ENCODE peak calls at places on chromosomes 4 and X, in nine cellular contexts. L is iPS DF 6.9; E is prostate gland; Q is CD8-positive, alpha-beta memory T cell; K is lung; J is hepatocyte; P is colonic mucosa; Z is Karpas-422; F is CD4-positive, alpha-beta T cell. H is an unnamed sample.

GRCh38 chr4:72496119-72496518 is 72.9 kb downstream of the ADAMTS3 start:
- DNase-seq in L (no peak), J (no peak), Q (no peak), K (no peak), E (no peak), Z (no peak), P (no peak), F (no peak), H (no peak)

GRCh38 chrX:123814343-123814742 is 45.5 kb upstream of the XIAP start:
- DNase-seq in K (no peak), E (no peak), L (no peak), Q (no peak), Z (no peak), J (no peak), P (no peak), F (no peak), H (no peak)

GRCh38 chr4:2451821-2452785 is 16.8 kb upstream of the RNF4 start:
- DNase-seq in J (no peak), K (no peak), Z (no peak), F (no peak), E (no peak), Q (no peak), L (no peak), P (no peak), H (no peak)

GRCh38 chr4:32140636-32141035 is 1420.5 kb downstream of the PCDH7 start:
- DNase-seq in P (no peak), Q (no peak), J (peak), K (no peak), L (no peak), F (no peak), E (no peak), Z (no peak), H (no peak)

GRCh38 chr4:138893991-138894390 is 121.6 kb upstream of the NOCT start:
- DNase-seq in E (no peak), L (no peak), Q (no peak), J (no peak), K (no peak), P (no peak), Z (no peak), F (no peak), H (no peak)

GRCh38 chr4:93072292-93072691 is 756.3 kb upstream of the ATOH1 start:
- DNase-seq in Z (no peak), K (no peak), Q (no peak), L (no peak), E (no peak), J (no peak), F (no peak), P (no peak), H (no peak)

GRCh38 chr4:70637239-70637920 is 8.8 kb downstream of the ENAM start:
- DNase-seq in L (no peak), E (no peak), J (peak), Z (no peak), F (no peak), Q (no peak), K (no peak), P (no peak), H (no peak)

GRCh38 chr4:1981251-1982055 is 27.3 kb downstream of the NELFA start:
- DNase-seq in E (no peak), J (no peak), Z (no peak), L (no peak), K (no peak), P (peak), Q (no peak), F (no peak), H (no peak)

GRCh38 chrX:105210258-105210657 is 10.2 kb downstream of the TEX13A start:
- DNase-seq in Z (no peak), F (no peak), Q (no peak), P (no peak), L (no peak), E (no peak), J (no peak), K (no peak), H (no peak)

GRCh38 chrX:101057095-101057714 is 5.3 kb upstream of the TRMT2B start:
- DNase-seq in L (no peak), E (no peak), F (no peak), P (no peak), K (no peak), Q (no peak), Z (peak), J (no peak), H (no peak)

GRCh38 chr4:16065066-16065465 is 18.8 kb downstream of the PROM1 start:
- DNase-seq in F (no peak), K (no peak), J (no peak), Z (no peak), L (no peak), E (no peak), P (no peak), Q (no peak), H (no peak)

GRCh38 chr4:36088542-36088941 is 155.8 kb downstream of the ARAP2 start:
- DNase-seq in Z (no peak), P (no peak), F (no peak), K (no peak), Q (no peak), L (no peak), J (no peak), E (peak), H (no peak)

GRCh38 chrX:154313147-154313546 is 17.6 kb downstream of the TKTL1 start:
- DNase-seq in Q (no peak), F (no peak), J (no peak), Z (no peak), K (no peak), E (no peak), P (no peak), L (no peak), H (no peak)

GRCh38 chrX:17291141-17291900 is 83.7 kb upstream of the NHS start:
- DNase-seq in F (no peak), Q (no peak), J (no peak), P (no peak), E (peak), Z (no peak), L (no peak), K (no peak), H (no peak)

GRCh38 chr4:166042510-166043055 is 169.5 kb downstream of the TLL1 start:
- DNase-seq in P (no peak), J (no peak), E (peak), L (no peak), F (no peak), Z (no peak), K (no peak), Q (no peak), H (no peak)

GRCh38 chr4:108141213-108142045 is 27.3 kb downstream of the LEF1 start:
- DNase-seq in L (no peak), J (no peak), E (no peak), P (no peak), Z (no peak), Q (no peak), F (no peak), K (no peak), H (no peak)

GRCh38 chr4:74311696-74312313 is 3.5 kb downstream of the EPGN start:
- DNase-seq in K (no peak), F (no peak), L (peak), P (peak), E (peak), Z (peak), Q (no peak), J (peak), H (no peak)

GRCh38 chr4:92303621-92304027 is at the start of gene GRID2:
- DNase-seq in F (no peak), K (no peak), L (no peak), P (no peak), E (no peak), J (peak), Q (no peak), Z (no peak), H (peak)

GRCh38 chr4:188495169-188495568 is 355.9 kb downstream of the TRIML1 start:
- DNase-seq in E (no peak), K (no peak), F (no peak), L (no peak), Z (no peak), Q (no peak), J (no peak), P (no peak), H (no peak)

GRCh38 chr4:94626942-94627341 is 130.8 kb upstream of the BMPR1B start:
- DNase-seq in P (no peak), E (no peak), F (no peak), Z (no peak), J (no peak), Q (no peak), K (no peak), L (no peak), H (no peak)

GRCh38 chr4:77451530-77451929 is 154.1 kb upstream of the CXCL13 start:
- DNase-seq in F (no peak), Z (no peak), P (no peak), E (no peak), K (no peak), J (no peak), L (no peak), Q (no peak), H (no peak)

GRCh38 chrX:46920235-46920634 is 8.0 kb downstream of the JADE3 start:
- DNase-seq in K (no peak), Q (no peak), F (no peak), L (no peak), J (no peak), E (no peak), Z (no peak), P (no peak), H (no peak)

GRCh38 chr4:10006604-10007435 is 14.5 kb downstream of the SLC2A9 start:
- DNase-seq in K (peak), J (peak), L (no peak), Z (no peak), E (peak), Q (no peak), P (peak), F (no peak), H (no peak)

GRCh38 chr4:145709843-145710242 is 29.9 kb downstream of the C4orf51 start:
- DNase-seq in K (no peak), Z (no peak), Q (no peak), E (no peak), J (no peak), P (no peak), L (no peak), F (no peak), H (no peak)

GRCh38 chr4:61373901-61374611 is 173.9 kb downstream of the ADGRL3 start:
- DNase-seq in E (no peak), Q (no peak), L (no peak), F (no peak), J (no peak), Z (no peak), K (no peak), P (no peak), H (no peak)

GRCh38 chrX:44872319-44872816 is 620 bp upstream of the KDM6A start:
- DNase-seq in J (peak), Z (peak), E (peak), P (peak), F (peak), K (peak), Q (no peak), L (no peak), H (no peak)

GRCh38 chr4:99180367-99181169 is 36.5 kb upstream of the ADH4 start:
- DNase-seq in P (no peak), Q (no peak), F (no peak), E (no peak), J (peak), L (no peak), K (no peak), Z (no peak), H (no peak)

GRCh38 chrX:71098302-71098701 is 2.7 kb downstream of the FOXO4 start:
- DNase-seq in P (peak), F (peak), Q (peak), K (peak), L (no peak), E (peak), Z (peak), J (peak), H (peak)
- H3K27ac ChIP-seq in P (no peak), F (no peak), Q (no peak), K (no peak), L (no peak), E (peak), Z (no peak), J (no peak), H (no peak)

DNA sequence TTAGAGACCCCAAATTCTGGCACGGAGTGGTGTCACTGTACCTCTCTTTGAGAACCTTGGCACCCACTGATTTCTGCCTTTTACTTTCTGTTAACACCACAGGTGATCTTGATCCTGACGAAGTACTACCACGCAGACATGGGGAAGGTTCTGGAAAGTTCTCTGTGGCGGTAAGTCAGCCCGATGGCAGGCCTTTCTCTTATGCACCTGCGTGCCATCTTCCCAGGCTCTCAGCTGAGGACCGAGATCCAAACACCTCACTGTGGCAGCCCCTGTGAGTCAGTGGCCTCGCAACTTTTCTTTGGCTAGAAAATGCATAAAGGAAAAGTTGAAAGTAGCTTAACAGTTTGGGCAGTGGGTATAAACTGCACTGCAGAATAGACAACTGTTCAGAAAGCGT is 38.5 kb downstream of the PSAPL1 start:
- DNase-seq in Z (no peak), K (no peak), L (no peak), E (no peak), P (no peak), F (no peak), J (no peak), Q (no peak), H (no peak)
- H3K27ac ChIP-seq in Z (no peak), K (no peak), L (no peak), E (no peak), P (no peak), F (no peak), J (no peak), Q (no peak), H (no peak)

DNA sequence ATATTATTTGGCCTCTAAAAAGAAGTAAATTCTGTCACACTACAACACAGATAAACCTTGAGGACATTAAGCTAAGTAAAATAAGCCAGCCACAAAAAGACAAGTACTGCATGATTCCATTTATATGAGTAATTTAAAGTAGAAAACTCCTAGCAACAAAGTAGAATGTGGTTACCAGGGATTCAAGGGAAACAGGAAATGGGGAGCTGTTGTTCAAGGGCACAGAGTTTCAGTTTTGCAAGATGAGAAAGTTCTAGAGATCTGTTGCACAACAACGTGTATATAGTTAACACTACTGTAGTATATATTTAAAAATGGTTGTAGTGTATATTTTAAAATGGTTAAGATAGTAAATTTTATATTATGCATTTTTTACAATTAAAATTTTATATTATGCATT is 25.4 kb downstream of the SEC31A start:
- DNase-seq in Q (no peak), F (no peak), J (peak), L (no peak), Z (no peak), K (no peak), P (no peak), E (no peak), H (no peak)
- H3K27ac ChIP-seq in Q (no peak), F (no peak), J (peak), L (no peak), Z (no peak), K (no peak), P (no peak), E (no peak), H (no peak)

GRCh38 chr4:177696438-177696966 is 254.3 kb upstream of the AGA start:
- DNase-seq in Z (no peak), Q (no peak), K (no peak), P (no peak), L (peak), E (no peak), F (no peak), J (peak), H (no peak)
- H3K27ac ChIP-seq in Z (no peak), Q (no peak), K (no peak), P (no peak), L (no peak), E (no peak), F (no peak), J (no peak), H (no peak)

GRCh38 chr4:22348410-22348809 is 167.5 kb downstream of the ADGRA3 start:
- DNase-seq in K (no peak), J (no peak), F (no peak), L (no peak), P (no peak), Q (no peak), E (no peak), Z (no peak), H (no peak)

GRCh38 chr4:22343606-22344005 is 172.3 kb downstream of the ADGRA3 start:
- DNase-seq in P (no peak), F (no peak), Z (no peak), K (no peak), Q (no peak), J (no peak), L (no peak), E (no peak), H (no peak)

GRCh38 chr4:22339491-22339890 is 176.4 kb downstream of the ADGRA3 start:
- DNase-seq in Q (no peak), F (no peak), K (no peak), Z (no peak), E (no peak), L (no peak), P (no peak), J (no peak), H (no peak)

GRCh38 chr4:22345678-22346077 is 170.2 kb downstream of the ADGRA3 start:
- DNase-seq in F (no peak), K (no peak), Z (no peak), Q (no peak), L (no peak), P (no peak), J (no peak), E (no peak), H (peak)

GRCh38 chr4:22345055-22345454 is 170.8 kb downstream of the ADGRA3 start:
- DNase-seq in L (no peak), K (no peak), P (no peak), Z (no peak), E (no peak), J (no peak), F (no peak), Q (no peak), H (no peak)
- H3K27ac ChIP-seq in L (no peak), K (no peak), P (no peak), Z (no peak), E (no peak), J (no peak), F (no peak), Q (no peak), H (no peak)

DNA sequence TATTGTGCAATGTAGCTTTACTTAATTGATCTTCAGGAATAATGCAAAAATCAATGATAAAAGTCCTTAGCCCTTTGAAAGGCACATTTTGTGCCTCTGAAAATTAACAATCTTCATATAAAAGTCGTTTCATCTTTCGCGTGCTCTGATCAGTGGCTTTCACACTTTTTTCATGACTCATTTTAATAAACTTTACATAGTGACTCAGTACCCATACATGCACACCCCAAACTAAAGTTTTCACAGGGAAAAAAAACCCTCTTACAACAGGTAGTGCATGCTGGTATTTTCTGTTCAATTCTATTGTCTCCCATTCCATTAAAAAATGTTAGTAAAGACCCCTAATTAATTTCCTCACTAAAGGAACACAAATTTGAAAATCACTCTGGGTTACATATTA is 21.5 kb downstream of the RWDD4 start:
- DNase-seq in F (no peak), E (no peak), L (no peak), Q (no peak), Z (no peak), P (no peak), K (no peak), J (no peak), H (no peak)
- H3K27ac ChIP-seq in F (no peak), E (no peak), L (no peak), Q (no peak), Z (no peak), P (no peak), K (no peak), J (no peak), H (no peak)

DNA sequence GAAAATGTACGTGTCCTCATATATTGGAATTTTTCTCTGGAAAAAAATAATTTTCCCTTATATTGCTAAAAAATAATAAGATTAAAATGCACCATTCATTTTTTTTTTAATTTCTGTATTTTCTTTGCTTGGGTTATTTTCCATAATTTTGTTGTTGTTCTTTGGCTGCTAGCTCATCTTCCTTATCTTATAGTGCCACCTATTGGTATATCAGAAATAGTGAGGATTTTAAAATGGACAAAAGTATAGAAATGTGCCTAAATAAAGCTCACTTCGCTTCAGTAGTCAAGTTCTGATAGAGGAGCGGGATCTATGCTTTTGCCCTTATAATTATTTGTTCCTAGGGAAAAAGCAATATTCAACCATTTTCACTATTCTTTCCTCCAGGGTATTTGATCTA is 134.8 kb downstream of the NAP1L3 start:
- DNase-seq in J (no peak), P (no peak), L (no peak), E (no peak), Z (peak), K (no peak), F (no peak), Q (no peak), H (no peak)
- H3K27ac ChIP-seq in J (no peak), P (no peak), L (no peak), E (no peak), Z (no peak), K (no peak), F (no peak), Q (no peak), H (no peak)